ENCODE peak calls at places on chromosome 13, in ten cellular contexts. One of them, this sample, is unnamed.

GRCh38 chr13:110361365-110361911 is 54.4 kb downstream of the COL4A2 start:
- DNase-seq in SW480: no peak
- DNase-seq in NCI-H774: no peak
- DNase-seq in activated naive CD8-positive, alpha-beta T cell treated with anti-CD3 and anti-CD28 coated beads, Interleukin-2, amount 10 ng/mL, durations not matched to agents 7 days and 5 days: no peak
- DNase-seq in stimulated activated CD4-positive, alpha-beta T cell treated with anti-CD3 and anti-CD28 coated beads, Interleukin-4, amount 100 ng/mL, for 24 hours: no peak
- DNase-seq in left cardiac atrium: peak
- DNase-seq in stimulated activated CD8-positive, alpha-beta memory T cell treated with anti-CD3 and anti-CD28 coated beads, Interleukin-7, amount 100 ng/mL, for 4 hours: no peak
- DNase-seq in BJ: no peak
- DNase-seq in cardiac fibroblast: peak
- DNase-seq in K562: no peak
- DNase-seq in this sample: no peak

GRCh38 chr13:34926513-34926912 is 15.6 kb upstream of the NBEA start:
- DNase-seq in activated naive CD8-positive, alpha-beta T cell treated with anti-CD3 and anti-CD28 coated beads, Interleukin-2, amount 10 ng/mL, durations not matched to agents 7 days and 5 days: no peak
- DNase-seq in K562: no peak
- DNase-seq in cardiac fibroblast: peak
- DNase-seq in SW480: peak
- DNase-seq in BJ: peak
- DNase-seq in NCI-H774: no peak
- DNase-seq in stimulated activated CD8-positive, alpha-beta memory T cell treated with anti-CD3 and anti-CD28 coated beads, Interleukin-7, amount 100 ng/mL, for 4 hours: no peak
- DNase-seq in left cardiac atrium: no peak
- DNase-seq in stimulated activated CD4-positive, alpha-beta T cell treated with anti-CD3 and anti-CD28 coated beads, Interleukin-4, amount 100 ng/mL, for 24 hours: no peak
- DNase-seq in this sample: no peak

GRCh38 chr13:111278711-111279110 is 41.7 kb upstream of the TEX29 start:
- DNase-seq in BJ: no peak
- DNase-seq in activated naive CD8-positive, alpha-beta T cell treated with anti-CD3 and anti-CD28 coated beads, Interleukin-2, amount 10 ng/mL, durations not matched to agents 7 days and 5 days: no peak
- DNase-seq in left cardiac atrium: no peak
- DNase-seq in cardiac fibroblast: no peak
- DNase-seq in stimulated activated CD8-positive, alpha-beta memory T cell treated with anti-CD3 and anti-CD28 coated beads, Interleukin-7, amount 100 ng/mL, for 4 hours: no peak
- DNase-seq in SW480: no peak
- DNase-seq in NCI-H774: no peak
- DNase-seq in K562: no peak
- DNase-seq in stimulated activated CD4-positive, alpha-beta T cell treated with anti-CD3 and anti-CD28 coated beads, Interleukin-4, amount 100 ng/mL, for 24 hours: no peak
- DNase-seq in this sample: no peak

GRCh38 chr13:50191004-50191403 is 175.8 kb downstream of the KCNRG start:
- DNase-seq in activated naive CD8-positive, alpha-beta T cell treated with anti-CD3 and anti-CD28 coated beads, Interleukin-2, amount 10 ng/mL, durations not matched to agents 7 days and 5 days: no peak
- DNase-seq in left cardiac atrium: no peak
- DNase-seq in cardiac fibroblast: no peak
- DNase-seq in K562: no peak
- DNase-seq in NCI-H774: no peak
- DNase-seq in stimulated activated CD8-positive, alpha-beta memory T cell treated with anti-CD3 and anti-CD28 coated beads, Interleukin-7, amount 100 ng/mL, for 4 hours: no peak
- DNase-seq in BJ: no peak
- DNase-seq in SW480: no peak
- DNase-seq in stimulated activated CD4-positive, alpha-beta T cell treated with anti-CD3 and anti-CD28 coated beads, Interleukin-4, amount 100 ng/mL, for 24 hours: no peak
- DNase-seq in this sample: no peak

GRCh38 chr13:25489238-25489637 is 117.5 kb downstream of the ATP8A2 start:
- DNase-seq in K562: no peak
- DNase-seq in stimulated activated CD8-positive, alpha-beta memory T cell treated with anti-CD3 and anti-CD28 coated beads, Interleukin-7, amount 100 ng/mL, for 4 hours: no peak
- DNase-seq in stimulated activated CD4-positive, alpha-beta T cell treated with anti-CD3 and anti-CD28 coated beads, Interleukin-4, amount 100 ng/mL, for 24 hours: no peak
- DNase-seq in SW480: no peak
- DNase-seq in activated naive CD8-positive, alpha-beta T cell treated with anti-CD3 and anti-CD28 coated beads, Interleukin-2, amount 10 ng/mL, durations not matched to agents 7 days and 5 days: no peak
- DNase-seq in NCI-H774: no peak
- DNase-seq in BJ: no peak
- DNase-seq in cardiac fibroblast: no peak
- DNase-seq in left cardiac atrium: no peak
- DNase-seq in this sample: no peak

GRCh38 chr13:36718146-36718545 is 44.3 kb downstream of the SERTM1 start:
- DNase-seq in cardiac fibroblast: peak
- DNase-seq in activated naive CD8-positive, alpha-beta T cell treated with anti-CD3 and anti-CD28 coated beads, Interleukin-2, amount 10 ng/mL, durations not matched to agents 7 days and 5 days: no peak
- DNase-seq in SW480: peak
- DNase-seq in K562: no peak
- DNase-seq in stimulated activated CD8-positive, alpha-beta memory T cell treated with anti-CD3 and anti-CD28 coated beads, Interleukin-7, amount 100 ng/mL, for 4 hours: no peak
- DNase-seq in BJ: no peak
- DNase-seq in stimulated activated CD4-positive, alpha-beta T cell treated with anti-CD3 and anti-CD28 coated beads, Interleukin-4, amount 100 ng/mL, for 24 hours: no peak
- DNase-seq in NCI-H774: no peak
- DNase-seq in left cardiac atrium: no peak
- DNase-seq in this sample: no peak

GRCh38 chr13:112198611-112199010 is 131.7 kb downstream of the SOX1 start:
- DNase-seq in activated naive CD8-positive, alpha-beta T cell treated with anti-CD3 and anti-CD28 coated beads, Interleukin-2, amount 10 ng/mL, durations not matched to agents 7 days and 5 days: no peak
- DNase-seq in BJ: no peak
- DNase-seq in cardiac fibroblast: no peak
- DNase-seq in SW480: no peak
- DNase-seq in stimulated activated CD8-positive, alpha-beta memory T cell treated with anti-CD3 and anti-CD28 coated beads, Interleukin-7, amount 100 ng/mL, for 4 hours: no peak
- DNase-seq in stimulated activated CD4-positive, alpha-beta T cell treated with anti-CD3 and anti-CD28 coated beads, Interleukin-4, amount 100 ng/mL, for 24 hours: no peak
- DNase-seq in left cardiac atrium: no peak
- DNase-seq in NCI-H774: no peak
- DNase-seq in K562: no peak
- DNase-seq in this sample: no peak

GRCh38 chr13:73293902-73294523 is 235.2 kb downstream of the KLF5 start:
- DNase-seq in stimulated activated CD8-positive, alpha-beta memory T cell treated with anti-CD3 and anti-CD28 coated beads, Interleukin-7, amount 100 ng/mL, for 4 hours: no peak
- DNase-seq in cardiac fibroblast: no peak
- DNase-seq in NCI-H774: no peak
- DNase-seq in stimulated activated CD4-positive, alpha-beta T cell treated with anti-CD3 and anti-CD28 coated beads, Interleukin-4, amount 100 ng/mL, for 24 hours: no peak
- DNase-seq in SW480: no peak
- DNase-seq in K562: no peak
- DNase-seq in left cardiac atrium: no peak
- DNase-seq in activated naive CD8-positive, alpha-beta T cell treated with anti-CD3 and anti-CD28 coated beads, Interleukin-2, amount 10 ng/mL, durations not matched to agents 7 days and 5 days: no peak
- DNase-seq in BJ: no peak
- DNase-seq in this sample: no peak

GRCh38 chr13:46749951-46750350 is 47.0 kb downstream of the ESD start:
- DNase-seq in SW480: no peak
- DNase-seq in stimulated activated CD8-positive, alpha-beta memory T cell treated with anti-CD3 and anti-CD28 coated beads, Interleukin-7, amount 100 ng/mL, for 4 hours: no peak
- DNase-seq in K562: no peak
- DNase-seq in NCI-H774: no peak
- DNase-seq in activated naive CD8-positive, alpha-beta T cell treated with anti-CD3 and anti-CD28 coated beads, Interleukin-2, amount 10 ng/mL, durations not matched to agents 7 days and 5 days: no peak
- DNase-seq in left cardiac atrium: no peak
- DNase-seq in cardiac fibroblast: peak
- DNase-seq in BJ: no peak
- DNase-seq in stimulated activated CD4-positive, alpha-beta T cell treated with anti-CD3 and anti-CD28 coated beads, Interleukin-4, amount 100 ng/mL, for 24 hours: no peak
- DNase-seq in this sample: no peak

GRCh38 chr13:61078976-61079770 is 336.5 kb downstream of the PCDH20 start:
- DNase-seq in cardiac fibroblast: no peak
- DNase-seq in stimulated activated CD4-positive, alpha-beta T cell treated with anti-CD3 and anti-CD28 coated beads, Interleukin-4, amount 100 ng/mL, for 24 hours: no peak
- DNase-seq in stimulated activated CD8-positive, alpha-beta memory T cell treated with anti-CD3 and anti-CD28 coated beads, Interleukin-7, amount 100 ng/mL, for 4 hours: no peak
- DNase-seq in K562: no peak
- DNase-seq in left cardiac atrium: no peak
- DNase-seq in BJ: no peak
- DNase-seq in NCI-H774: no peak
- DNase-seq in SW480: no peak
- DNase-seq in activated naive CD8-positive, alpha-beta T cell treated with anti-CD3 and anti-CD28 coated beads, Interleukin-2, amount 10 ng/mL, durations not matched to agents 7 days and 5 days: no peak
- DNase-seq in this sample: no peak

GRCh38 chr13:51978836-51979556 is 32.3 kb downstream of the ATP7B start:
- DNase-seq in NCI-H774: no peak
- DNase-seq in left cardiac atrium: no peak
- DNase-seq in SW480: no peak
- DNase-seq in cardiac fibroblast: no peak
- DNase-seq in K562: peak
- DNase-seq in BJ: no peak
- DNase-seq in stimulated activated CD8-positive, alpha-beta memory T cell treated with anti-CD3 and anti-CD28 coated beads, Interleukin-7, amount 100 ng/mL, for 4 hours: no peak
- DNase-seq in activated naive CD8-positive, alpha-beta T cell treated with anti-CD3 and anti-CD28 coated beads, Interleukin-2, amount 10 ng/mL, durations not matched to agents 7 days and 5 days: no peak
- DNase-seq in stimulated activated CD4-positive, alpha-beta T cell treated with anti-CD3 and anti-CD28 coated beads, Interleukin-4, amount 100 ng/mL, for 24 hours: no peak
- DNase-seq in this sample: no peak

GRCh38 chr13:70237131-70237530 is 128.9 kb upstream of the KLHL1 start:
- DNase-seq in K562: no peak
- DNase-seq in activated naive CD8-positive, alpha-beta T cell treated with anti-CD3 and anti-CD28 coated beads, Interleukin-2, amount 10 ng/mL, durations not matched to agents 7 days and 5 days: no peak
- DNase-seq in BJ: no peak
- DNase-seq in NCI-H774: no peak
- DNase-seq in cardiac fibroblast: no peak
- DNase-seq in left cardiac atrium: no peak
- DNase-seq in SW480: no peak
- DNase-seq in stimulated activated CD4-positive, alpha-beta T cell treated with anti-CD3 and anti-CD28 coated beads, Interleukin-4, amount 100 ng/mL, for 24 hours: no peak
- DNase-seq in stimulated activated CD8-positive, alpha-beta memory T cell treated with anti-CD3 and anti-CD28 coated beads, Interleukin-7, amount 100 ng/mL, for 4 hours: no peak
- DNase-seq in this sample: no peak

GRCh38 chr13:72342364-72342763 is 385.1 kb downstream of the MZT1 start:
- DNase-seq in stimulated activated CD8-positive, alpha-beta memory T cell treated with anti-CD3 and anti-CD28 coated beads, Interleukin-7, amount 100 ng/mL, for 4 hours: no peak
- DNase-seq in stimulated activated CD4-positive, alpha-beta T cell treated with anti-CD3 and anti-CD28 coated beads, Interleukin-4, amount 100 ng/mL, for 24 hours: no peak
- DNase-seq in BJ: no peak
- DNase-seq in left cardiac atrium: no peak
- DNase-seq in NCI-H774: no peak
- DNase-seq in activated naive CD8-positive, alpha-beta T cell treated with anti-CD3 and anti-CD28 coated beads, Interleukin-2, amount 10 ng/mL, durations not matched to agents 7 days and 5 days: no peak
- DNase-seq in cardiac fibroblast: no peak
- DNase-seq in SW480: no peak
- DNase-seq in K562: no peak
- DNase-seq in this sample: no peak

GRCh38 chr13:97391201-97391600 is 42.8 kb upstream of the RAP2A start:
- DNase-seq in NCI-H774: no peak
- DNase-seq in stimulated activated CD4-positive, alpha-beta T cell treated with anti-CD3 and anti-CD28 coated beads, Interleukin-4, amount 100 ng/mL, for 24 hours: no peak
- DNase-seq in activated naive CD8-positive, alpha-beta T cell treated with anti-CD3 and anti-CD28 coated beads, Interleukin-2, amount 10 ng/mL, durations not matched to agents 7 days and 5 days: no peak
- DNase-seq in stimulated activated CD8-positive, alpha-beta memory T cell treated with anti-CD3 and anti-CD28 coated beads, Interleukin-7, amount 100 ng/mL, for 4 hours: no peak
- DNase-seq in left cardiac atrium: no peak
- DNase-seq in BJ: no peak
- DNase-seq in SW480: no peak
- DNase-seq in cardiac fibroblast: no peak
- DNase-seq in K562: no peak
- DNase-seq in this sample: no peak

GRCh38 chr13:98792321-98792720 is 39.8 kb upstream of the SLC15A1 start:
- DNase-seq in stimulated activated CD8-positive, alpha-beta memory T cell treated with anti-CD3 and anti-CD28 coated beads, Interleukin-7, amount 100 ng/mL, for 4 hours: no peak
- DNase-seq in left cardiac atrium: no peak
- DNase-seq in K562: no peak
- DNase-seq in stimulated activated CD4-positive, alpha-beta T cell treated with anti-CD3 and anti-CD28 coated beads, Interleukin-4, amount 100 ng/mL, for 24 hours: no peak
- DNase-seq in NCI-H774: no peak
- DNase-seq in activated naive CD8-positive, alpha-beta T cell treated with anti-CD3 and anti-CD28 coated beads, Interleukin-2, amount 10 ng/mL, durations not matched to agents 7 days and 5 days: no peak
- DNase-seq in BJ: no peak
- DNase-seq in SW480: no peak
- DNase-seq in cardiac fibroblast: no peak
- DNase-seq in this sample: peak

GRCh38 chr13:21240586-21240985 is 64.1 kb downstream of the MRPL57 start:
- DNase-seq in BJ: peak
- DNase-seq in left cardiac atrium: no peak
- DNase-seq in stimulated activated CD4-positive, alpha-beta T cell treated with anti-CD3 and anti-CD28 coated beads, Interleukin-4, amount 100 ng/mL, for 24 hours: no peak
- DNase-seq in K562: no peak
- DNase-seq in cardiac fibroblast: peak
- DNase-seq in activated naive CD8-positive, alpha-beta T cell treated with anti-CD3 and anti-CD28 coated beads, Interleukin-2, amount 10 ng/mL, durations not matched to agents 7 days and 5 days: no peak
- DNase-seq in NCI-H774: no peak
- DNase-seq in stimulated activated CD8-positive, alpha-beta memory T cell treated with anti-CD3 and anti-CD28 coated beads, Interleukin-7, amount 100 ng/mL, for 4 hours: no peak
- DNase-seq in SW480: peak
- DNase-seq in this sample: no peak

GRCh38 chr13:43815204-43815603 is 28.4 kb upstream of the ENOX1 start:
- DNase-seq in BJ: no peak
- DNase-seq in NCI-H774: no peak
- DNase-seq in cardiac fibroblast: peak
- DNase-seq in stimulated activated CD8-positive, alpha-beta memory T cell treated with anti-CD3 and anti-CD28 coated beads, Interleukin-7, amount 100 ng/mL, for 4 hours: no peak
- DNase-seq in SW480: no peak
- DNase-seq in stimulated activated CD4-positive, alpha-beta T cell treated with anti-CD3 and anti-CD28 coated beads, Interleukin-4, amount 100 ng/mL, for 24 hours: no peak
- DNase-seq in activated naive CD8-positive, alpha-beta T cell treated with anti-CD3 and anti-CD28 coated beads, Interleukin-2, amount 10 ng/mL, durations not matched to agents 7 days and 5 days: no peak
- DNase-seq in K562: no peak
- DNase-seq in left cardiac atrium: peak
- DNase-seq in this sample: no peak

GRCh38 chr13:91193358-91193757 is 154.1 kb upstream of the MIR17HG start:
- DNase-seq in stimulated activated CD8-positive, alpha-beta memory T cell treated with anti-CD3 and anti-CD28 coated beads, Interleukin-7, amount 100 ng/mL, for 4 hours: no peak
- DNase-seq in cardiac fibroblast: no peak
- DNase-seq in BJ: no peak
- DNase-seq in NCI-H774: no peak
- DNase-seq in K562: no peak
- DNase-seq in SW480: no peak
- DNase-seq in stimulated activated CD4-positive, alpha-beta T cell treated with anti-CD3 and anti-CD28 coated beads, Interleukin-4, amount 100 ng/mL, for 24 hours: no peak
- DNase-seq in left cardiac atrium: no peak
- DNase-seq in activated naive CD8-positive, alpha-beta T cell treated with anti-CD3 and anti-CD28 coated beads, Interleukin-2, amount 10 ng/mL, durations not matched to agents 7 days and 5 days: no peak
- DNase-seq in this sample: no peak

GRCh38 chr13:72205773-72206172 is 338.8 kb upstream of the DACH1 start:
- DNase-seq in SW480: peak
- DNase-seq in stimulated activated CD4-positive, alpha-beta T cell treated with anti-CD3 and anti-CD28 coated beads, Interleukin-4, amount 100 ng/mL, for 24 hours: no peak
- DNase-seq in NCI-H774: no peak
- DNase-seq in K562: no peak
- DNase-seq in left cardiac atrium: no peak
- DNase-seq in stimulated activated CD8-positive, alpha-beta memory T cell treated with anti-CD3 and anti-CD28 coated beads, Interleukin-7, amount 100 ng/mL, for 4 hours: no peak
- DNase-seq in activated naive CD8-positive, alpha-beta T cell treated with anti-CD3 and anti-CD28 coated beads, Interleukin-2, amount 10 ng/mL, durations not matched to agents 7 days and 5 days: no peak
- DNase-seq in cardiac fibroblast: peak
- DNase-seq in BJ: no peak
- DNase-seq in this sample: no peak

GRCh38 chr13:68076046-68076445 is 845.9 kb upstream of the PCDH9 start:
- DNase-seq in stimulated activated CD4-positive, alpha-beta T cell treated with anti-CD3 and anti-CD28 coated beads, Interleukin-4, amount 100 ng/mL, for 24 hours: no peak
- DNase-seq in activated naive CD8-positive, alpha-beta T cell treated with anti-CD3 and anti-CD28 coated beads, Interleukin-2, amount 10 ng/mL, durations not matched to agents 7 days and 5 days: no peak
- DNase-seq in left cardiac atrium: no peak
- DNase-seq in stimulated activated CD8-positive, alpha-beta memory T cell treated with anti-CD3 and anti-CD28 coated beads, Interleukin-7, amount 100 ng/mL, for 4 hours: no peak
- DNase-seq in NCI-H774: no peak
- DNase-seq in BJ: no peak
- DNase-seq in cardiac fibroblast: no peak
- DNase-seq in K562: no peak
- DNase-seq in SW480: no peak
- DNase-seq in this sample: no peak

GRCh38 chr13:98300956-98301641 is 124.0 kb upstream of the RNF113B start:
- DNase-seq in NCI-H774: no peak
- DNase-seq in left cardiac atrium: no peak
- DNase-seq in BJ: no peak
- DNase-seq in stimulated activated CD4-positive, alpha-beta T cell treated with anti-CD3 and anti-CD28 coated beads, Interleukin-4, amount 100 ng/mL, for 24 hours: no peak
- DNase-seq in stimulated activated CD8-positive, alpha-beta memory T cell treated with anti-CD3 and anti-CD28 coated beads, Interleukin-7, amount 100 ng/mL, for 4 hours: no peak
- DNase-seq in cardiac fibroblast: no peak
- DNase-seq in SW480: peak
- DNase-seq in activated naive CD8-positive, alpha-beta T cell treated with anti-CD3 and anti-CD28 coated beads, Interleukin-2, amount 10 ng/mL, durations not matched to agents 7 days and 5 days: no peak
- DNase-seq in K562: no peak
- DNase-seq in this sample: no peak

GRCh38 chr13:69324109-69324886 is 783.3 kb upstream of the ATXN8OS start:
- DNase-seq in K562: no peak
- DNase-seq in left cardiac atrium: no peak
- DNase-seq in SW480: peak
- DNase-seq in activated naive CD8-positive, alpha-beta T cell treated with anti-CD3 and anti-CD28 coated beads, Interleukin-2, amount 10 ng/mL, durations not matched to agents 7 days and 5 days: no peak
- DNase-seq in NCI-H774: peak
- DNase-seq in stimulated activated CD4-positive, alpha-beta T cell treated with anti-CD3 and anti-CD28 coated beads, Interleukin-4, amount 100 ng/mL, for 24 hours: no peak
- DNase-seq in cardiac fibroblast: peak
- DNase-seq in BJ: no peak
- DNase-seq in stimulated activated CD8-positive, alpha-beta memory T cell treated with anti-CD3 and anti-CD28 coated beads, Interleukin-7, amount 100 ng/mL, for 4 hours: no peak
- DNase-seq in this sample: no peak

GRCh38 chr13:60463787-60464186 is 66.8 kb downstream of the TDRD3 start:
- DNase-seq in NCI-H774: no peak
- DNase-seq in left cardiac atrium: no peak
- DNase-seq in K562: no peak
- DNase-seq in activated naive CD8-positive, alpha-beta T cell treated with anti-CD3 and anti-CD28 coated beads, Interleukin-2, amount 10 ng/mL, durations not matched to agents 7 days and 5 days: no peak
- DNase-seq in cardiac fibroblast: no peak
- DNase-seq in BJ: no peak
- DNase-seq in stimulated activated CD8-positive, alpha-beta memory T cell treated with anti-CD3 and anti-CD28 coated beads, Interleukin-7, amount 100 ng/mL, for 4 hours: no peak
- DNase-seq in stimulated activated CD4-positive, alpha-beta T cell treated with anti-CD3 and anti-CD28 coated beads, Interleukin-4, amount 100 ng/mL, for 24 hours: no peak
- DNase-seq in SW480: no peak
- DNase-seq in this sample: no peak

GRCh38 chr13:92716749-92717148 is 509.9 kb upstream of the GPC6 start:
- DNase-seq in SW480: no peak
- DNase-seq in activated naive CD8-positive, alpha-beta T cell treated with anti-CD3 and anti-CD28 coated beads, Interleukin-2, amount 10 ng/mL, durations not matched to agents 7 days and 5 days: no peak
- DNase-seq in cardiac fibroblast: peak
- DNase-seq in stimulated activated CD8-positive, alpha-beta memory T cell treated with anti-CD3 and anti-CD28 coated beads, Interleukin-7, amount 100 ng/mL, for 4 hours: no peak
- DNase-seq in NCI-H774: no peak
- DNase-seq in stimulated activated CD4-positive, alpha-beta T cell treated with anti-CD3 and anti-CD28 coated beads, Interleukin-4, amount 100 ng/mL, for 24 hours: no peak
- DNase-seq in K562: no peak
- DNase-seq in BJ: no peak
- DNase-seq in left cardiac atrium: no peak
- DNase-seq in this sample: no peak

GRCh38 chr13:99439850-99440604 is 61.2 kb upstream of the TM9SF2 start:
- DNase-seq in stimulated activated CD4-positive, alpha-beta T cell treated with anti-CD3 and anti-CD28 coated beads, Interleukin-4, amount 100 ng/mL, for 24 hours: no peak
- DNase-seq in cardiac fibroblast: no peak
- DNase-seq in left cardiac atrium: no peak
- DNase-seq in stimulated activated CD8-positive, alpha-beta memory T cell treated with anti-CD3 and anti-CD28 coated beads, Interleukin-7, amount 100 ng/mL, for 4 hours: no peak
- DNase-seq in activated naive CD8-positive, alpha-beta T cell treated with anti-CD3 and anti-CD28 coated beads, Interleukin-2, amount 10 ng/mL, durations not matched to agents 7 days and 5 days: no peak
- DNase-seq in SW480: no peak
- DNase-seq in NCI-H774: no peak
- DNase-seq in BJ: no peak
- DNase-seq in K562: no peak
- DNase-seq in this sample: no peak

GRCh38 chr13:79973533-79973963 is 367.4 kb downstream of the SPRY2 start:
- DNase-seq in activated naive CD8-positive, alpha-beta T cell treated with anti-CD3 and anti-CD28 coated beads, Interleukin-2, amount 10 ng/mL, durations not matched to agents 7 days and 5 days: no peak
- DNase-seq in SW480: no peak
- DNase-seq in K562: peak
- DNase-seq in stimulated activated CD8-positive, alpha-beta memory T cell treated with anti-CD3 and anti-CD28 coated beads, Interleukin-7, amount 100 ng/mL, for 4 hours: no peak
- DNase-seq in NCI-H774: no peak
- DNase-seq in BJ: no peak
- DNase-seq in stimulated activated CD4-positive, alpha-beta T cell treated with anti-CD3 and anti-CD28 coated beads, Interleukin-4, amount 100 ng/mL, for 24 hours: no peak
- DNase-seq in left cardiac atrium: peak
- DNase-seq in cardiac fibroblast: peak
- DNase-seq in this sample: no peak

GRCh38 chr13:24192811-24193162 is 32.3 kb downstream of the SPATA13 start:
- DNase-seq in BJ: no peak
- DNase-seq in SW480: no peak
- DNase-seq in activated naive CD8-positive, alpha-beta T cell treated with anti-CD3 and anti-CD28 coated beads, Interleukin-2, amount 10 ng/mL, durations not matched to agents 7 days and 5 days: no peak
- DNase-seq in left cardiac atrium: no peak
- DNase-seq in cardiac fibroblast: no peak
- DNase-seq in NCI-H774: no peak
- DNase-seq in stimulated activated CD8-positive, alpha-beta memory T cell treated with anti-CD3 and anti-CD28 coated beads, Interleukin-7, amount 100 ng/mL, for 4 hours: no peak
- DNase-seq in K562: no peak
- DNase-seq in stimulated activated CD4-positive, alpha-beta T cell treated with anti-CD3 and anti-CD28 coated beads, Interleukin-4, amount 100 ng/mL, for 24 hours: no peak
- DNase-seq in this sample: no peak

This sample was measured in H1.